ENCODE peak calls at places on chromosomes 7 and 10, in seven cellular contexts. S, Z, N, Y, U, L and E are unnamed samples.

GRCh38 chr10:16779375-16779774 is 37.8 kb downstream of the RSU1 start:
- DNase-seq in N (no peak), Z (no peak), U (no peak), Y (peak; percentile 21), L (no peak), S (no peak), E (no peak)

GRCh38 chr10:13882112-13882711 is 295.4 kb downstream of the PRPF18 start:
- DNase-seq in Z (no peak), S (no peak), U (no peak), N (peak; percentile 96), Y (no peak), L (no peak), E (peak; percentile 81)

GRCh38 chr7:34039033-34039432 is 133.7 kb downstream of the BMPER start:
- DNase-seq in L (no peak), Z (no peak), Y (no peak), N (peak; percentile 95), U (no peak), S (no peak), E (no peak)

GRCh38 chr10:32232378-32232777 is 114.6 kb downstream of the EPC1 start:
- DNase-seq in N (no peak), Y (no peak), S (no peak), U (no peak), L (no peak), Z (peak; percentile 64), E (no peak)

GRCh38 chr7:3194501-3195141 is 106.4 kb upstream of the SDK1 start:
- DNase-seq in U (no peak), L (no peak), N (no peak), Z (no peak), S (no peak), Y (no peak), E (no peak)

GRCh38 chr10:80279146-80279545 is 10.3 kb downstream of the MAT1A start:
- DNase-seq in L (no peak), Z (no peak), N (no peak), U (no peak), Y (no peak), S (no peak), E (peak; percentile 36)

GRCh38 chr7:15783971-15784693 is 97.6 kb upstream of the MEOX2 start:
- DNase-seq in N (no peak), Y (no peak), U (no peak), Z (no peak), L (no peak), S (no peak), E (no peak)

GRCh38 chr7:127413962-127414361 is 21.5 kb upstream of the ZNF800 start:
- DNase-seq in U (no peak), Y (no peak), Z (no peak), N (no peak), L (no peak), S (no peak), E (no peak)

GRCh38 chr7:20219446-20220292 is 2.5 kb upstream of the MACC1 start:
- DNase-seq in L (no peak), S (no peak), N (peak; percentile 67), Y (no peak), Z (peak; percentile 94), U (peak; percentile 81), E (peak; percentile 87)

GRCh38 chr10:45520476-45520875 is 146.5 kb downstream of the ALOX5 start:
- DNase-seq in Y (no peak), S (no peak), U (no peak), N (no peak), L (no peak), Z (no peak), E (no peak)

GRCh38 chr7:39946693-39947092 is 3.4 kb upstream of the CDK13 start:
- DNase-seq in S (no peak), Z (no peak), U (no peak), L (no peak), Y (no peak), N (no peak), E (no peak)

GRCh38 chr10:43816351-43817321 is 168.0 kb upstream of the ZNF32 start:
- DNase-seq in Y (no peak), U (no peak), S (no peak), Z (no peak), N (peak; percentile 97), L (peak; percentile 30), E (no peak)

GRCh38 chr7:40572810-40573470 is 438.1 kb downstream of the SUGCT start:
- DNase-seq in S (no peak), U (no peak), N (peak; percentile 23), Y (no peak), L (no peak), Z (no peak), E (no peak)

GRCh38 chr7:106617860-106618259 is 43.1 kb downstream of the CCDC71L start:
- DNase-seq in S (no peak), L (no peak), Y (no peak), Z (no peak), N (no peak), U (no peak), E (no peak)

GRCh38 chr7:131076711-131077170 is 250.9 kb upstream of the MKLN1 start:
- DNase-seq in S (no peak), Y (peak; percentile 20), U (no peak), L (no peak), Z (peak; percentile 20), N (peak; percentile 22), E (no peak)

GRCh38 chr7:30451539-30452277 is 26.9 kb downstream of the NOD1 start:
- DNase-seq in L (no peak), U (no peak), Z (no peak), S (no peak), Y (no peak), N (no peak), E (no peak)

GRCh38 chr7:101838837-101839483 is 21.5 kb downstream of the CUX1 start:
- DNase-seq in U (no peak), N (no peak), S (no peak), L (no peak), Y (no peak), Z (no peak), E (no peak)

GRCh38 chr7:1567893-1568292 is 1.9 kb downstream of the PSMG3 start:
- DNase-seq in Z (no peak), S (no peak), N (peak; percentile 83), L (no peak), U (no peak), Y (no peak), E (no peak)

GRCh38 chr7:72405389-72405788 is 6.7 kb downstream of the CALN1 start:
- DNase-seq in U (no peak), Y (peak; percentile 16), L (no peak), S (peak; percentile 26), N (no peak), Z (no peak), E (peak; percentile 46)

GRCh38 chr7:74203157-74203556 is 6.6 kb upstream of the LAT2 start:
- DNase-seq in Z (peak; percentile 60), U (no peak), S (no peak), N (peak; percentile 72), L (no peak), Y (peak; percentile 38), E (no peak)

GRCh38 chr10:63128443-63128842 is 4.7 kb upstream of the NRBF2 start:
- DNase-seq in Z (no peak), L (no peak), S (no peak), Y (no peak), U (no peak), N (peak; percentile 71), E (no peak)

GRCh38 chr10:116715396-116715795 is 27.0 kb downstream of the HSPA12A start:
- DNase-seq in L (no peak), Z (no peak), S (no peak), N (peak; percentile 43), Y (no peak), U (no peak), E (peak; percentile 24)

GRCh38 chr10:96565774-96566173 is 21.0 kb downstream of the TM9SF3 start:
- DNase-seq in N (peak; percentile 47), Z (no peak), L (no peak), U (no peak), Y (no peak), S (no peak), E (no peak)

GRCh38 chr10:54800677-54801480 is at the start of gene PCDH15:
- DNase-seq in L (no peak), S (no peak), Z (peak; percentile 60), Y (no peak), N (no peak), U (no peak), E (no peak)

GRCh38 chr7:151379193-151379520 is 30.7 kb downstream of the WDR86 start:
- DNase-seq in L (no peak), Z (no peak), Y (no peak), N (no peak), S (no peak), U (peak; percentile 47), E (no peak)

GRCh38 chr7:131507592-131508331 is 48.7 kb downstream of the PODXL start:
- DNase-seq in N (peak; percentile 69), L (peak; percentile 52), U (peak; percentile 93), S (peak; percentile 87), Y (peak; percentile 80), Z (peak; percentile 84), E (peak; percentile 91)

GRCh38 chr7:51007708-51008505 is 225.2 kb upstream of the GRB10 start:
- DNase-seq in S (no peak), U (no peak), Z (no peak), N (peak; percentile 49), Y (peak; percentile 1), L (no peak), E (peak; percentile 75)

GRCh38 chr7:117269417-117269816 is 53.4 kb downstream of the WNT2 start:
- DNase-seq in L (no peak), U (no peak), Y (no peak), N (peak; percentile 96), Z (no peak), S (no peak), E (no peak)

GRCh38 chr7:27581119-27581518 is 81.6 kb downstream of the HIBADH start:
- DNase-seq in L (no peak), U (no peak), N (no peak), Z (no peak), Y (no peak), S (no peak), E (no peak)

GRCh38 chr10:14074062-14074884 is 256.5 kb downstream of the FRMD4A start:
- DNase-seq in Z (peak; percentile 57), U (peak; percentile 90), L (no peak), N (peak; percentile 100), S (peak; percentile 83), Y (peak; percentile 89), E (peak; percentile 84)

GRCh38 chr7:51430480-51431086 is 114.0 kb upstream of the COBL start:
- DNase-seq in U (no peak), S (no peak), Z (peak; percentile 79), L (peak; percentile 8), Y (peak; percentile 38), N (peak; percentile 26), E (no peak)

GRCh38 chr7:39005461-39005860 is 27.8 kb downstream of the POU6F2 start:
- DNase-seq in U (no peak), Y (no peak), N (no peak), S (no peak), Z (no peak), L (no peak), E (no peak)

GRCh38 chr7:73995821-73996511 is 32.0 kb upstream of the ELN start:
- DNase-seq in U (no peak), N (no peak), S (no peak), Z (no peak), Y (no peak), L (no peak), E (no peak)

GRCh38 chr7:40643664-40644063 is 508.9 kb downstream of the SUGCT start:
- DNase-seq in N (no peak), S (no peak), L (no peak), U (no peak), Y (no peak), Z (no peak), E (no peak)

GRCh38 chr7:49014870-49015269 is 90.5 kb downstream of the CDC14C start:
- DNase-seq in Z (peak; percentile 27), L (no peak), U (no peak), S (no peak), Y (no peak), N (no peak), E (no peak)

GRCh38 chr7:129646369-129647021 is 35.0 kb downstream of the NRF1 start:
- DNase-seq in Y (no peak), S (no peak), Z (no peak), U (no peak), L (no peak), N (no peak), E (no peak)